ENCODE peak calls at places on chromosomes 12 and 14, in four cellular contexts. One of them, this sample, is unnamed.

GRCh38 chr14:61297581-61297980 is 16.4 kb upstream of the TMEM30B start:
- DNase-seq in uterus: no peak
- DNase-seq in prostate gland: no peak
- DNase-seq in body of pancreas: no peak
- DNase-seq in this sample: no peak

GRCh38 chr12:93287152-93287551 is 90.6 kb upstream of the NUDT4 start:
- DNase-seq in uterus: no peak
- DNase-seq in prostate gland: no peak
- DNase-seq in body of pancreas: no peak
- DNase-seq in this sample: no peak

GRCh38 chr12:57523706-57524614 is 1.3 kb downstream of the MBD6 start:
- DNase-seq in body of pancreas: no peak
- DNase-seq in prostate gland: no peak
- DNase-seq in uterus: no peak
- DNase-seq in this sample: no peak

GRCh38 chr14:38208825-38209562 is 1.3 kb downstream of the SSTR1 start:
- DNase-seq in uterus: no peak
- DNase-seq in body of pancreas: peak
- DNase-seq in prostate gland: no peak
- DNase-seq in this sample: peak

GRCh38 chr12:92539966-92540791 is 162.6 kb upstream of the PLEKHG7 start:
- DNase-seq in prostate gland: no peak
- DNase-seq in body of pancreas: peak
- DNase-seq in uterus: no peak
- DNase-seq in this sample: no peak

GRCh38 chr14:51097287-51097686 is 2.4 kb upstream of the TRIM9 start:
- DNase-seq in uterus: no peak
- DNase-seq in prostate gland: no peak
- DNase-seq in body of pancreas: no peak
- DNase-seq in this sample: no peak

GRCh38 chr12:6235499-6235898 is 35.3 kb downstream of the CD9 start:
- DNase-seq in uterus: no peak
- DNase-seq in body of pancreas: peak
- DNase-seq in prostate gland: peak
- DNase-seq in this sample: peak

GRCh38 chr12:109573029-109573913 is at the start of the genes MMAB and MVK:
- DNase-seq in body of pancreas: peak
- DNase-seq in uterus: peak
- DNase-seq in prostate gland: peak
- DNase-seq in this sample: peak

DNA sequence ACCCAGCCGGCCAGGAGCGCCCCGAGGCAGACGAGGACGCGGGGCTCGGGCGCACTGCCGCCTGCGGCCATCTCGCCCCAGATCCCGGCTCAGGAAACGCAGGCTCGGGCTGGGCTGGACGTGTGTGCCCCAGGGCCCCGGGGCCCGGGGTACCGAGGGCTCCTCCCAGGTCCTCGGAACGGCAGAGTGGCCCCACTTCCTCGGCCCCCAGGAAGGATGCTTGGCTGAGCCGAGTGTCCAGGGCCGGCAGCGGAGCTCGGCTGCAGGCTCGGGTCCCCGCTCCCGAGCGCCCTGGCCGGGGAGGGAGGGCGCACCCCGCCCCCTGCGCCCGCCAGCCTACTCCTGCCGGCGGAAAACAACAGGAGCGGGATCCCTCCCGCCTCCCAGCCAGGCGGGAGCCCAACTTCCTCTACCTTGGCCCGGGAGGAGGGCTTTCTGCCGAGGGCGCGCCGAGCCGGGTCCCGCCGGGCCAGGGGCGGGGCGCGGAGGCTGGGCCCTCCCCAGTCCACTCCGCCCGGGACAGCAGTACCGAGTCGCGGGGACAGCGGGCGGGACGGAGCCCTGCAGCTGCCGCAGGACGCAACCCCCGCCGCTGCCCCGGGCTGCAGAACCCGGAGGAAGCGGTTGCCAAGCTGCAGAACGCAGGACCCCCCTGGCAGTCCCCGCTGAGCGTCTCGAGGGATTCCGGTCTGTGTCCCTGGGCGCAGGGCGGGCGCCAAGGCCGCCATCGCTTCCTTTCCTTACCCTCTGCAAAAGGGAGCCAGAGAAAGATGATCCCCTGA is at the start of gene VSIG10:
- DNase-seq in body of pancreas: peak
- DNase-seq in uterus: peak
- DNase-seq in prostate gland: peak
- DNase-seq in this sample: no peak
- TF ChIP-seq POLR2A in body of pancreas: peak
- TF ChIP-seq POLR2A in uterus: peak
- TF ChIP-seq POLR2A in prostate gland: peak
- TF ChIP-seq POLR2A in this sample: peak

GRCh38 chr12:124433147-124433874 is 134.1 kb downstream of the NCOR2 start:
- DNase-seq in uterus: no peak
- DNase-seq in body of pancreas: no peak
- DNase-seq in prostate gland: no peak
- DNase-seq in this sample: no peak

GRCh38 chr12:124434951-124435805 is 132.2 kb downstream of the NCOR2 start:
- DNase-seq in body of pancreas: no peak
- DNase-seq in uterus: no peak
- DNase-seq in prostate gland: no peak
- DNase-seq in this sample: no peak

GRCh38 chr12:124434364-124434763 is 133.0 kb downstream of the NCOR2 start:
- DNase-seq in body of pancreas: no peak
- DNase-seq in uterus: no peak
- DNase-seq in prostate gland: no peak
- DNase-seq in this sample: no peak

GRCh38 chr12:124432376-124432775 is 135.0 kb downstream of the NCOR2 start:
- DNase-seq in body of pancreas: no peak
- DNase-seq in prostate gland: no peak
- DNase-seq in uterus: no peak
- DNase-seq in this sample: no peak

DNA sequence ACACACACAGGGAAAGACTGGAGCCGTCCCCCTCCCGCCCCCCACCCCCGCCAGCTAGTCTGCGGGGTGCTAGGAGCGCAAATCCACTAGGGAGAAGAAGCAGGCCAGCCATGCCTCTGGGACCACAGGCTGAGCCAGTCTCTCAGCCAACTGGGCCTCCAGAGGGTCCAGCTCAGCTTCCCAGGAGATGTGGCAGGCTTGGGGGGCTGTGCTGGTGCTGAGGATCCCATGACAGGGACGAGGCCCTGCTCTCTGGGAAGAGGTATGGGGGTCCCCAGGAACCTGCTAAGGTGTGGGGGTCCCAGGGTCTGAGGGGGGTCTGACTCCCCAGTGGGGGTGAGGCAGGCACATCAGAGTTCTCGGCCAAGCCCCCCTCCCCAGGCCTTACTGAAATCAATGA is 133.5 kb downstream of the NCOR2 start:
- DNase-seq in uterus: no peak
- DNase-seq in prostate gland: no peak
- DNase-seq in body of pancreas: no peak
- DNase-seq in this sample: no peak
- TF ChIP-seq POLR2A in uterus: no peak
- TF ChIP-seq POLR2A in prostate gland: no peak
- TF ChIP-seq POLR2A in body of pancreas: no peak
- TF ChIP-seq POLR2A in this sample: no peak

GRCh38 chr14:21437063-21437901 is 18.6 kb downstream of the CHD8 start:
- DNase-seq in prostate gland: peak
- DNase-seq in uterus: peak
- DNase-seq in body of pancreas: peak
- DNase-seq in this sample: peak
- TF ChIP-seq POLR2A in prostate gland: peak
- TF ChIP-seq POLR2A in uterus: peak
- TF ChIP-seq POLR2A in body of pancreas: peak
- TF ChIP-seq POLR2A in this sample: peak

GRCh38 chr12:89368386-89368785 is 16.1 kb upstream of the DUSP6 start:
- DNase-seq in uterus: no peak
- DNase-seq in body of pancreas: no peak
- DNase-seq in prostate gland: no peak
- DNase-seq in this sample: no peak
- TF ChIP-seq POLR2A in uterus: no peak
- TF ChIP-seq POLR2A in body of pancreas: no peak
- TF ChIP-seq POLR2A in prostate gland: no peak
- TF ChIP-seq POLR2A in this sample: no peak

GRCh38 chr12:54033106-54033979 is 493 bp downstream of the HOXC5 start:
- DNase-seq in body of pancreas: no peak
- DNase-seq in prostate gland: peak
- DNase-seq in uterus: peak
- DNase-seq in this sample: no peak
- TF ChIP-seq POLR2A in body of pancreas: no peak
- TF ChIP-seq POLR2A in prostate gland: no peak
- TF ChIP-seq POLR2A in uterus: no peak
- TF ChIP-seq POLR2A in this sample: no peak

DNA sequence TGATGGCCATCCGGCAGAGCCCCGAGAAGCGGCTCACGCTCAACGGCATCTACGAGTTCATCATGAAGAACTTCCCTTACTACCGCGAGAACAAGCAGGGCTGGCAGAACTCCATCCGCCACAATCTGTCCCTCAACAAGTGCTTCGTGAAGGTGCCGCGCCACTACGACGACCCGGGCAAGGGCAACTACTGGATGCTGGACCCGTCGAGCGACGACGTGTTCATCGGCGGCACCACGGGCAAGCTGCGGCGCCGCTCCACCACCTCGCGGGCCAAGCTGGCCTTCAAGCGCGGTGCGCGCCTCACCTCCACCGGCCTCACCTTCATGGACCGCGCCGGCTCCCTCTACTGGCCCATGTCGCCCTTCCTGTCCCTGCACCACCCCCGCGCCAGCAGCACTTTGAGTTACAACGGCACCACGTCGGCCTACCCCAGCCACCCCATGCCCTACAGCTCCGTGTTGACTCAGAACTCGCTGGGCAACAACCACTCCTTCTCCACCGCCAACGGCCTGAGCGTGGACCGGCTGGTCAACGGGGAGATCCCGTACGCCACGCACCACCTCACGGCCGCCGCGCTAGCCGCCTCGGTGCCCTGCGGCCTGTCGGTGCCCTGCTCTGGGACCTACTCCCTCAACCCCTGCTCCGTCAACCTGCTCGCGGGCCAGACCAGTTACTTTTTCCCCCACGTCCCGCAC is 1.4 kb downstream of the FOXG1 start:
- DNase-seq in prostate gland: no peak
- DNase-seq in uterus: no peak
- DNase-seq in body of pancreas: no peak
- DNase-seq in this sample: no peak
- TF ChIP-seq POLR2A in prostate gland: no peak
- TF ChIP-seq POLR2A in uterus: no peak
- TF ChIP-seq POLR2A in body of pancreas: no peak
- TF ChIP-seq POLR2A in this sample: no peak

GRCh38 chr14:42011221-42011620 is 404.5 kb downstream of the LRFN5 start:
- DNase-seq in body of pancreas: no peak
- DNase-seq in prostate gland: no peak
- DNase-seq in uterus: no peak
- DNase-seq in this sample: no peak
- TF ChIP-seq POLR2A in body of pancreas: no peak
- TF ChIP-seq POLR2A in prostate gland: no peak
- TF ChIP-seq POLR2A in uterus: no peak
- TF ChIP-seq POLR2A in this sample: no peak